ENCODE peak calls at places on chromosomes 16 and 17, in eight cellular contexts. E is DMS153; C is bronchial epithelial cell; T is HFFc6; X is EH; B is NK-92 treated with Interleukin-12 subunit alpha and Interleukin-12 subunit beta, amount 100 ng/mL, for 24 hours; L is NCI-H748 treated with DMSO at 0.1 percent for 48 hours; A is HS-5. R is an unnamed sample.

GRCh38 chr16:54890381-54890780 is 40.3 kb upstream of the IRX5 start:
- DNase-seq in E (no peak), C (no peak), T (no peak), X (no peak), B (no peak), L (no peak), A (no peak), R (no peak)

GRCh38 chr17:35898283-35899070 is 18.3 kb upstream of the CCL5 start:
- DNase-seq in E (peak; percentile 41), C (peak; percentile 15), T (no peak), X (no peak), B (peak; percentile 71), L (no peak), A (no peak), R (peak; percentile 10)

GRCh38 chr17:8223356-8224063 is 13.1 kb upstream of the AURKB start:
- DNase-seq in E (no peak), C (peak; percentile 33), T (peak; percentile 41), X (peak; percentile 67), B (no peak), L (peak; percentile 74), A (no peak), R (peak; percentile 14)

GRCh38 chr16:10501016-10501607 is 79.3 kb downstream of the EMP2 start:
- DNase-seq in E (no peak), C (no peak), T (no peak), X (no peak), B (no peak), L (no peak), A (no peak), R (no peak)

GRCh38 chr17:3532106-3532858 is 25.3 kb downstream of the TRPV3 start:
- DNase-seq in E (no peak), C (no peak), T (no peak), X (no peak), B (no peak), L (no peak), A (no peak), R (no peak)

GRCh38 chr16:86118467-86119307 is 219.7 kb downstream of the IRF8 start:
- DNase-seq in E (no peak), C (no peak), T (no peak), X (no peak), B (no peak), L (no peak), A (no peak), R (no peak)

GRCh38 chr16:2785101-2785991 is 2.0 kb downstream of the PRSS33 start:
- DNase-seq in E (no peak), C (no peak), T (no peak), X (no peak), B (no peak), L (no peak), A (no peak), R (no peak)

GRCh38 chr17:67365762-67366192 is 600 bp downstream of the PSMD12 start:
- DNase-seq in E (no peak), C (peak; percentile 71), T (peak; percentile 53), X (peak; percentile 79), B (no peak), L (no peak), A (no peak), R (no peak)

GRCh38 chr17:59469786-59470485 is 95.5 kb upstream of the DHX40 start:
- DNase-seq in E (no peak), C (no peak), T (no peak), X (no peak), B (no peak), L (no peak), A (no peak), R (no peak)

GRCh38 chr16:64964126-64964540 is 157.7 kb downstream of the CDH11 start:
- DNase-seq in E (no peak), C (peak; percentile 82), T (peak; percentile 72), X (peak; percentile 82), B (no peak), L (peak; percentile 2), A (peak; percentile 59), R (no peak)

GRCh38 chr16:30533146-30533522 is 1.5 kb downstream of the ZNF747 start:
- DNase-seq in E (no peak), C (no peak), T (no peak), X (no peak), B (no peak), L (no peak), A (no peak), R (no peak)